ENCODE peak calls at places on chromosome 9, in five cellular contexts. A, F, Y, Z and I are unnamed samples. For H3K27me3, the result is how much of the 10 kb centered on the place peaks cover.

GRCh38 chr9:118558026-118558425 is 811.2 kb downstream of the BRINP1 start:
- DNase-seq in Y (no peak), F (no peak), Z (no peak), A (no peak), I (no peak)

GRCh38 chr9:114116061-114116747 is 17.1 kb upstream of the KIF12 start:
- DNase-seq in Y (no peak), A (no peak), Z (no peak), F (peak), I (no peak)

GRCh38 chr9:85510830-85511504 is 230.8 kb downstream of the AGTPBP1 start:
- DNase-seq in Y (no peak), A (no peak), F (no peak), Z (no peak), I (no peak)

GRCh38 chr9:607417-607816 is 234.1 kb upstream of the DMRT1 start:
- DNase-seq in Y (no peak), F (no peak), Z (no peak), A (no peak), I (no peak)

GRCh38 chr9:99607852-99608448 is 213.7 kb upstream of the NR4A3 start:
- DNase-seq in A (no peak), Y (no peak), Z (no peak), F (no peak), I (no peak)

GRCh38 chr9:138015021-138015829 is 137.6 kb downstream of the CACNA1B start:
- DNase-seq in Y (no peak), F (peak), A (no peak), Z (no peak), I (no peak)

GRCh38 chr9:89096807-89097206 is 81.8 kb downstream of the SHC3 start:
- DNase-seq in F (no peak), Z (no peak), Y (no peak), A (no peak), I (no peak)

GRCh38 chr9:88476491-88477271 is 58.3 kb upstream of the NXNL2 start:
- DNase-seq in Z (no peak), Y (no peak), F (no peak), A (peak), I (no peak)

GRCh38 chr9:37329576-37329975 is 92.9 kb upstream of the GRHPR start:
- DNase-seq in F (no peak), Z (peak), A (peak), Y (no peak), I (no peak)

GRCh38 chr9:88533951-88534455 is 975 bp upstream of the NXNL2 start:
- DNase-seq in Y (peak), A (peak), F (peak), Z (no peak), I (no peak)

GRCh38 chr9:16986441-16987387 is 116.2 kb upstream of the BNC2 start:
- DNase-seq in Z (no peak), F (no peak), A (peak), Y (no peak), I (no peak)

GRCh38 chr9:25505644-25506043 is 172.6 kb downstream of the TUSC1 start:
- DNase-seq in Z (no peak), F (no peak), A (no peak), Y (no peak), I (no peak)

GRCh38 chr9:19074836-19075235 is 25.6 kb downstream of the RRAGA start:
- DNase-seq in F (no peak), A (peak), Z (no peak), Y (no peak), I (no peak)

GRCh38 chr9:88593537-88594185 is 58.7 kb downstream of the NXNL2 start:
- DNase-seq in Z (peak), F (no peak), A (peak), Y (no peak), I (no peak)

GRCh38 chr9:89884356-89885083 is 279.7 kb downstream of the GADD45G start:
- DNase-seq in Y (peak), F (peak), Z (no peak), A (no peak), I (peak)

GRCh38 chr9:2787065-2787464 is 56.8 kb downstream of the PUM3 start:
- DNase-seq in Z (no peak), Y (no peak), A (peak), F (no peak), I (no peak)

GRCh38 chr9:101880846-101881245 is 142.4 kb upstream of the GRIN3A start:
- DNase-seq in Z (no peak), F (no peak), Y (no peak), A (no peak), I (no peak)

GRCh38 chr9:36317766-36318165 is 59.5 kb upstream of the GNE start:
- DNase-seq in A (no peak), Y (no peak), Z (no peak), F (no peak), I (no peak)

GRCh38 chr9:85173967-85174366 is 504.4 kb downstream of the NTRK2 start:
- DNase-seq in A (no peak), Z (no peak), F (no peak), Y (no peak), I (no peak)

GRCh38 chr9:123684393-123685149 is 245.4 kb downstream of the DENND1A start:
- DNase-seq in Z (no peak), A (no peak), Y (no peak), F (no peak), I (no peak)

GRCh38 chr9:2243666-2244555 is 228.8 kb downstream of the SMARCA2 start:
- DNase-seq in F (no peak), A (no peak), Z (no peak), Y (no peak), I (no peak)

GRCh38 chr9:93226819-93227218 is 42.9 kb downstream of the WNK2 start:
- DNase-seq in F (no peak), A (no peak), Z (no peak), Y (no peak), I (no peak)

GRCh38 chr9:31335529-31336234 is 1048.8 kb upstream of the ACO1 start:
- DNase-seq in Y (no peak), F (no peak), Z (no peak), A (no peak), I (no peak)

GRCh38 chr9:69276775-69277174 is 48.2 kb upstream of the ENTREP1 start:
- DNase-seq in Z (no peak), F (peak), Y (no peak), A (no peak), I (peak)

GRCh38 chr9:14218253-14218652 is 95.7 kb downstream of the NFIB start:
- DNase-seq in Z (no peak), Y (no peak), F (no peak), A (no peak), I (no peak)

GRCh38 chr9:126114409-126114760 is 212.2 kb upstream of the MVB12B start:
- DNase-seq in Y (peak), A (no peak), F (peak), Z (no peak), I (no peak)

GRCh38 chr9:100440071-100440470 is 13.1 kb downstream of the MSANTD3 start:
- DNase-seq in A (peak), Z (no peak), Y (no peak), F (no peak), I (peak)

GRCh38 chr9:127606043-127606442 is 6.0 kb upstream of the STXBP1 start:
- DNase-seq in Y (no peak), F (no peak), A (no peak), Z (no peak), I (no peak)

GRCh38 chr9:114546851-114547250 is 40.7 kb upstream of the ATP6V1G1 start:
- DNase-seq in Y (no peak), A (no peak), Z (no peak), F (no peak), I (no peak)

GRCh38 chr9:83266618-83267543 is 203.9 kb upstream of the RASEF start:
- DNase-seq in A (no peak), Y (no peak), Z (no peak), F (no peak), I (peak)

GRCh38 chr9:17064558-17064957 is 70.3 kb upstream of the CNTLN start:
- DNase-seq in F (no peak), Y (no peak), A (no peak), Z (no peak), I (no peak)

GRCh38 chr9:83544002-83544698 is 5.9 kb upstream of the FRMD3 start:
- DNase-seq in F (no peak), A (peak), Z (peak), Y (no peak), I (peak)

GRCh38 chr9:120745278-120745677 is 31.0 kb upstream of the MEGF9 start:
- DNase-seq in Y (no peak), A (no peak), Z (no peak), F (no peak), I (no peak)

GRCh38 chr9:81082251-81082650 is 607.1 kb downstream of the TLE1 start:
- DNase-seq in Z (no peak), F (no peak), A (peak), Y (no peak), I (no peak)

GRCh38 chr9:20604561-20604960 is 17.7 kb downstream of the MLLT3 start:
- DNase-seq in A (peak), Y (no peak), Z (no peak), F (no peak), I (no peak)
- H3K4me3 ChIP-seq in A (peak), Y (peak), Z (no peak), F (peak), I (peak)

GRCh38 chr9:73543727-73544126 is 392.1 kb downstream of the ANXA1 start:
- DNase-seq in A (no peak), F (no peak), Y (no peak), Z (no peak), I (no peak)
- H3K27me3 ChIP-seq in A (under half), F (under half), Y (under half), Z (under half), I (under half)

DNA sequence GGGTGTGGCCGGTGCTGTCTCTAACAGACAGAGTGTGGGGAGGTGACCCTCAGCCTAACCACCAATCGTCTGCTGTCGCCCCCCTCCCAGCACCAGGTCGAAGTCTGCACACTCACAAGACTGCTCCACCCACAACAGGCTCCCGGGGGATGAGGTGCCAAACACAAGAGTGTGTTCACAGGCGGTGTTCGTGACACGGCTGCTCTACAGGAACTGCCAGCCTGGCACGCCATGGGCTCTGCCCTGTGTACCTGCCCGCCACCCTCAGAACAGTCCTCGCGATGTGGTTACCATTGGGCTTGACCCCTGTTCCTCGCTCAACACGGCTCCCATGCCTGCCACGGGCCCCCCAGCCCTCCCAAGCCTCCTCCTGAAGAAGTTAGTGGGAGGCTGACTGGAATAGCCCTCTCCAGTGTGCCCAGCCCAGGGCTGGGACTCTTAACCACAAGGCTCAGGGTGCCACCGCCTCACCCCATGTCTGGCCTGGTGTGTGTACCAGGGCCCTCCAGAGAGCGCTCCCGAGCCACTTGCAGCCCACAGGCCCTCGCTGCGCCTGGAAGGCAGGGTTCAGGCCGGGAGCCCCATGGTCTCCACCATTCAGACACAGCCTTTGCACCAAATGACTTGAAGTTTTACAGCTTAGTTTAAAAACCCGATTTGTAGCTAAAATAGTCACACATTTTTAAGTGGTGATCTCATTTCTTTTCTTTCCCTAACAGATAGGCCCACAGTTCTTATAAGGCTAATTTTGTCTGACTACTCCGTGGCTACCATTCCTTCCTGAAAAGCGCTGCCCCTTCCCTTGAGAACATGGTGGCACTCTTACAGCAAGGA is 102.5 kb downstream of the CAMSAP1 start:
- DNase-seq in F (no peak), A (peak), Y (no peak), Z (no peak), I (no peak)
- TF ChIP-seq CTCF in F (no peak), A (no peak), Y (no peak), Z (no peak), I (no peak)

GRCh38 chr9:95839012-95839411 is 36.5 kb upstream of the ERCC6L2 start:
- DNase-seq in Z (no peak), A (no peak), F (no peak), Y (no peak), I (no peak)
- H3K4me3 ChIP-seq in Z (no peak), A (no peak), F (no peak), Y (no peak), I (no peak)